ENCODE peak calls at places on chromosomes 4 and X, in eight cellular contexts. K, Z, V, U, Q, H, L and J are unnamed samples. For H3K9me3, the result is how much of the 10 kb centered on the place peaks cover.

GRCh38 chrX:22220941-22221340 is 51.8 kb upstream of the CBLL2 start:
- DNase-seq in U (no peak), H (no peak), K (no peak), Q (no peak), Z (peak), V (no peak), L (no peak), J (no peak)

GRCh38 chr4:123092603-123093002 is 170.2 kb upstream of the NUDT6 start:
- DNase-seq in U (no peak), K (no peak), Z (no peak), V (no peak), Q (no peak), H (no peak), L (no peak), J (no peak)

GRCh38 chr4:169243808-169244207 is 26.9 kb downstream of the SH3RF1 start:
- DNase-seq in V (no peak), Z (peak), K (no peak), L (no peak), U (no peak), H (no peak), Q (no peak), J (no peak)

GRCh38 chr4:169957785-169958184 is 68.4 kb downstream of the MFAP3L start:
- DNase-seq in H (no peak), V (no peak), K (no peak), L (no peak), Z (peak), U (no peak), Q (no peak), J (no peak)

GRCh38 chr4:86927843-86928395 is 6.9 kb upstream of the AFF1 start:
- DNase-seq in Z (peak), Q (peak), L (no peak), K (peak), H (no peak), V (no peak), U (no peak), J (no peak)

GRCh38 chrX:9349572-9350259 is 115.1 kb upstream of the TBL1X start:
- DNase-seq in H (no peak), K (no peak), Q (no peak), U (no peak), V (no peak), Z (peak), L (no peak), J (no peak)

GRCh38 chr4:150769235-150769634 is 187.3 kb downstream of the MAB21L2 start:
- DNase-seq in V (no peak), L (no peak), U (no peak), K (peak), Z (peak), H (no peak), Q (peak), J (peak)

GRCh38 chr4:114263233-114263632 is 283.8 kb upstream of the ARSJ start:
- DNase-seq in Q (no peak), K (no peak), H (no peak), U (no peak), L (no peak), V (no peak), Z (peak), J (no peak)

GRCh38 chrX:74461384-74461783 is 40.1 kb downstream of the SLC16A2 start:
- DNase-seq in L (no peak), K (no peak), Q (no peak), U (no peak), V (no peak), H (no peak), Z (peak), J (no peak)

GRCh38 chr4:110073045-110073845 is 125.2 kb downstream of the ELOVL6 start:
- DNase-seq in K (no peak), Q (no peak), L (no peak), U (no peak), V (no peak), H (no peak), Z (no peak), J (no peak)

GRCh38 chr4:604131-604530 is 21.2 kb upstream of the PDE6B start:
- DNase-seq in Q (no peak), Z (no peak), V (no peak), K (no peak), H (no peak), U (no peak), L (no peak), J (peak)

GRCh38 chr4:99054428-99054994 is 34.1 kb downstream of the ADH5 start:
- DNase-seq in Q (no peak), U (no peak), K (no peak), V (no peak), L (no peak), Z (no peak), H (no peak), J (no peak)

GRCh38 chr4:128604204-128604603 is 205.3 kb upstream of the JADE1 start:
- DNase-seq in Q (no peak), K (no peak), V (no peak), L (no peak), H (no peak), U (no peak), Z (no peak), J (no peak)

GRCh38 chr4:104749062-104749461 is 254.4 kb upstream of the CXXC4 start:
- DNase-seq in H (no peak), V (no peak), U (peak), Q (no peak), L (no peak), K (no peak), Z (no peak), J (no peak)

GRCh38 chr4:166527500-166527899 is 654.5 kb downstream of the TLL1 start:
- DNase-seq in K (no peak), U (no peak), H (no peak), V (no peak), Z (no peak), L (no peak), Q (no peak), J (no peak)

GRCh38 chrX:10648608-10649007 is 28.2 kb upstream of the MID1 start:
- DNase-seq in Z (peak), U (no peak), H (no peak), V (peak), K (no peak), Q (peak), L (no peak), J (no peak)

GRCh38 chr4:113540859-113541258 is 220.7 kb downstream of the CAMK2D start:
- DNase-seq in Z (peak), V (peak), K (no peak), H (peak), U (no peak), L (no peak), Q (peak), J (peak)

GRCh38 chr4:16264798-16265197 is 38.5 kb upstream of the TAPT1 start:
- DNase-seq in H (no peak), Z (peak), U (peak), L (no peak), Q (peak), V (peak), K (no peak), J (peak)

GRCh38 chrX:69396916-69397315 is 107.2 kb upstream of the NALF2 start:
- DNase-seq in K (no peak), Z (no peak), Q (no peak), L (no peak), U (no peak), H (no peak), V (peak), J (no peak)

GRCh38 chr4:76365636-76366035 is 55.3 kb downstream of the CCDC158 start:
- DNase-seq in L (no peak), Q (no peak), U (no peak), H (no peak), K (no peak), Z (peak), V (no peak), J (no peak)

GRCh38 chrX:112888916-112889315 is 48.3 kb upstream of the AMOT start:
- DNase-seq in U (no peak), V (no peak), Z (no peak), K (no peak), H (no peak), L (no peak), Q (no peak), J (no peak)

GRCh38 chr4:46179356-46179755 is 55.5 kb upstream of the GABRG1 start:
- DNase-seq in L (no peak), H (no peak), V (no peak), K (no peak), Q (no peak), U (no peak), Z (no peak), J (no peak)

GRCh38 chr4:16250665-16251365 is 24.5 kb upstream of the TAPT1 start:
- DNase-seq in Q (peak), V (peak), Z (no peak), L (no peak), H (no peak), U (no peak), K (peak), J (peak)

GRCh38 chr4:83238849-83239248 is 45.7 kb downstream of the COQ2 start:
- DNase-seq in U (no peak), Q (no peak), Z (peak), L (no peak), K (no peak), H (no peak), V (no peak), J (no peak)

GRCh38 chr4:75612306-75612705 is 18.0 kb downstream of the CDKL2 start:
- DNase-seq in U (no peak), L (no peak), K (no peak), V (no peak), Z (no peak), H (no peak), Q (no peak), J (no peak)

GRCh38 chr4:41145571-41146078 is 68.7 kb downstream of the APBB2 start:
- DNase-seq in Z (peak), U (peak), Q (no peak), L (no peak), K (no peak), V (no peak), H (no peak), J (peak)

GRCh38 chrX:78652971-78653822 is 5.9 kb downstream of the RTL3 start:
- DNase-seq in H (no peak), V (no peak), Z (peak), Q (no peak), K (no peak), L (no peak), U (peak), J (peak)

GRCh38 chr4:40189997-40190396 is 6.8 kb upstream of the RHOH start:
- DNase-seq in L (no peak), V (no peak), H (peak), Z (no peak), K (no peak), Q (no peak), U (peak), J (no peak)

GRCh38 chrX:138858438-138858837 is 146.9 kb upstream of the FGF13 start:
- DNase-seq in V (no peak), Z (peak), Q (no peak), K (no peak), L (peak), H (no peak), U (no peak), J (no peak)

GRCh38 chrX:33324099-33324498 is 112.8 kb upstream of the DMD start:
- DNase-seq in H (no peak), L (peak), U (no peak), Q (no peak), K (no peak), V (no peak), Z (no peak), J (no peak)

GRCh38 chr4:17447675-17448298 is 64.1 kb downstream of the QDPR start:
- DNase-seq in U (peak), H (peak), Q (peak), L (peak), V (peak), Z (peak), K (peak), J (peak)

GRCh38 chrX:74272230-74272629 is 31.8 kb upstream of the ZCCHC13 start:
- DNase-seq in Z (no peak), L (no peak), U (no peak), H (no peak), K (no peak), V (no peak), Q (no peak), J (no peak)

GRCh38 chrX:97685753-97686152 is 802.0 kb downstream of the RPA4 start:
- DNase-seq in L (peak), H (peak), Q (peak), Z (peak), K (peak), V (peak), U (peak), J (peak)

GRCh38 chrX:57772637-57773036 is 92.6 kb upstream of the NLRP2B start:
- DNase-seq in K (no peak), Q (no peak), H (no peak), U (no peak), V (no peak), L (no peak), Z (peak), J (no peak)

DNA sequence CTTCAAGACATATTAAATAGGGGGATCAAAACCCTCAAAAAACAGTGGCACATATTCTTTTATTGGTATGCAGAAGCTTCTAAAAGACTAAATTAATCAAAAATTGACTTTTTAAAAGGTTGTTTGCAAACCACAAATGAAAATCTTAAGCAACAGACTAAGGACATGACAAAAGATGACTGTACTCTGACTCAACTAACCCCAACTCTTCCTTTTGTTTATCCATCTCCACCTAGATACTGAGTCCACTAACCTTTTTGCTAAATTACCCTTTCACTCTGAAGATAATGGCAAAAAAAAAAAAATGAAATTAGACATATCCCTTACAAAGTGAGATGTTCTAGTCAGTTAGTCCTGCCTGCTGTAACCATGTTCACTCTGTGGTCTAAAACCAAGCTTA is 91.6 kb upstream of the NLRP2B start:
- DNase-seq in V (no peak), L (no peak), K (no peak), H (no peak), Q (no peak), U (no peak), Z (peak), J (no peak)
- H3K9me3 ChIP-seq in V (under half), L (under half), K (under half), H (under half), Q (under half), U (under half), Z (under half), J (under half)

GRCh38 chr4:48333587-48333986 is 7.7 kb upstream of the SLAIN2 start:
- DNase-seq in L (no peak), K (no peak), U (no peak), Q (no peak), Z (peak), H (no peak), V (no peak), J (no peak)

GRCh38 chr4:48331577-48332340 is 9.6 kb upstream of the SLAIN2 start:
- DNase-seq in Q (peak), L (no peak), H (no peak), U (no peak), K (no peak), Z (peak), V (no peak), J (no peak)

GRCh38 chr4:48329193-48329592 is 12.1 kb upstream of the SLAIN2 start:
- DNase-seq in L (no peak), V (no peak), K (no peak), Q (peak), U (no peak), H (peak), Z (no peak), J (peak)

GRCh38 chr4:48332661-48333060 is 8.7 kb upstream of the SLAIN2 start:
- DNase-seq in K (no peak), Q (no peak), U (no peak), V (no peak), H (no peak), L (no peak), Z (no peak), J (no peak)

DNA sequence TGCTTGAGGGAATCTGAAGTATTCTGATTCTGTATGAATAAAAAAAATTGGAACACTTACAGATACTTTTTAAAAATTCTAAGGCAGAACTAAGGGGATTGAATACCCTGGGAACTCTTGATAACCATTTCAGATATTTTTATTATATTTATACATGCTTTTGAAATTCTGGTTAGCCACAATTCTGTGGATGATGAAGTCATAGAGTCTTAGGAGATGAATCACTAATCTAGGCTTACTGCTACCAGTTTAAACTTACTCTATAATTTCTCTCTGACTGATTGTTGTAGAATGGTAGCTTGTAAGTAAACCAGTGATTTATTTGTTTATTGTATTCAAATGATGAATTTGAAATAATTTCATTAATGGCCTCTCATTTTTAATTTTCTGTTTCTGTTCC is 11.4 kb upstream of the SLAIN2 start:
- DNase-seq in Z (peak), V (no peak), K (no peak), L (no peak), U (no peak), H (no peak), Q (no peak), J (no peak)
- H3K4me3 ChIP-seq in Z (peak), V (no peak), K (no peak), L (no peak), U (no peak), H (no peak), Q (no peak), J (no peak)

DNA sequence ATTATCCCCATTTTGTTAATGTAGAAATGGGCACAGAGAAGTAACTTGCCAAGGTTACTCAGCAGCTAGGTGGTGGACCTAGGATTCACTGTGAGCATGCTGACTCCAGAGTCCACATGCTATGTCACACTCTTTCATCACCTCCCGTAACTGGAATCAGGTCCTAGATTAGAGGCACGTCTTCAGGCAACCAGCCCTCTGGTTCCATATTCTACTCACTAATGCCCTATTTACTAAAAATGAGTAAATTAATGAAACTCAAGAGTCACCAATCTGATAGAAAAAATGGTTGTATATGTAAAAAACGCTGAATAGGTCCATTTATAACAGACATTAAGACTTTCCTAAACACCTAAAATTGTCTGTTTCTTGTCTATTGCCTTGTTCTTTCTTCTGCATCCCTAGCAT is 7.7 kb upstream of the RUFY3 start:
- DNase-seq in Q (peak), V (no peak), H (no peak), L (no peak), K (peak), U (no peak), Z (peak), J (peak)
- H3K27ac ChIP-seq in Q (no peak), V (no peak), H (no peak), L (peak), K (peak), U (no peak), Z (no peak), J (no peak)

GRCh38 chrX:1323315-1323714 is 13.3 kb upstream of the IL3RA start:
- DNase-seq in Z (peak), U (peak), L (peak), H (peak), Q (peak), K (peak), V (peak), J (peak)
- H3K9me3 ChIP-seq in Z (under half), U (under half), L (under half), H (under half), Q (under half), K (under half), V (under half), J (under half)